ENCODE peak calls at places on chromosomes 4 and X, in six cellular contexts. H, E, Z, U, P and D are unnamed samples.

GRCh38 chrX:9147631-9148189 is 113.8 kb upstream of the FAM9B start:
- DNase-seq in P (no peak), U (peak), E (no peak), Z (no peak), H (no peak), D (no peak)

GRCh38 chr4:152896819-152897218 is 39.3 kb upstream of the FHDC1 start:
- DNase-seq in H (no peak), P (no peak), U (no peak), E (no peak), Z (no peak), D (no peak)

GRCh38 chr4:146577111-146577510 is 55.4 kb upstream of the SLC10A7 start:
- DNase-seq in U (no peak), P (peak), E (no peak), H (no peak), Z (no peak), D (no peak)

GRCh38 chrX:37910186-37910585 is 62.8 kb upstream of the DYNLT3 start:
- DNase-seq in Z (no peak), U (no peak), H (no peak), E (no peak), P (no peak), D (no peak)

GRCh38 chr4:6548882-6549230 is 26.1 kb upstream of the MAN2B2 start:
- DNase-seq in Z (no peak), U (no peak), E (no peak), H (no peak), P (no peak), D (no peak)

GRCh38 chrX:151974336-151975227 is at the start of gene GABRE:
- DNase-seq in H (no peak), E (peak), U (no peak), P (no peak), Z (peak), D (no peak)

GRCh38 chrX:41010188-41010846 is 74.9 kb upstream of the USP9X start:
- DNase-seq in E (peak), Z (peak), U (no peak), H (peak), P (peak), D (no peak)

GRCh38 chr4:65825121-65825520 is 154.8 kb upstream of the EPHA5 start:
- DNase-seq in U (no peak), P (peak), Z (no peak), E (no peak), H (no peak), D (peak)

GRCh38 chr4:13612569-13612968 is 15.0 kb downstream of the BOD1L1 start:
- DNase-seq in H (no peak), E (no peak), Z (no peak), P (no peak), U (no peak), D (no peak)

GRCh38 chr4:749771-750666 is 44.4 kb downstream of the PCGF3 start:
- DNase-seq in Z (no peak), P (peak), E (no peak), H (no peak), U (no peak), D (peak)

GRCh38 chr4:168496834-168497233 is at the start of gene PALLD:
- DNase-seq in H (no peak), U (no peak), P (no peak), Z (no peak), E (no peak), D (no peak)

GRCh38 chrX:155216179-155216939 is at the start of gene VBP1:
- DNase-seq in P (peak), Z (peak), U (peak), E (peak), H (peak), D (peak)

GRCh38 chr4:40719008-40719623 is 30.6 kb upstream of the NSUN7 start:
- DNase-seq in P (peak), Z (no peak), H (no peak), U (no peak), E (no peak), D (no peak)

GRCh38 chr4:36523182-36523581 is 241.8 kb downstream of the DTHD1 start:
- DNase-seq in P (no peak), H (no peak), U (peak), Z (no peak), E (no peak), D (no peak)

GRCh38 chr4:110635155-110635479 is 12.2 kb upstream of the PITX2 start:
- DNase-seq in P (no peak), Z (no peak), U (no peak), H (no peak), E (no peak), D (no peak)

GRCh38 chrX:106802388-106803275 is at the start of gene TBC1D8B:
- DNase-seq in U (peak), Z (peak), P (peak), E (peak), H (no peak), D (peak)

GRCh38 chrX:84634201-84634782 is 132.0 kb upstream of the HDX start:
- DNase-seq in H (no peak), Z (no peak), P (no peak), E (no peak), U (peak), D (no peak)

GRCh38 chr4:7037425-7037824 is 5.7 kb upstream of the TADA2B start:
- DNase-seq in P (no peak), U (no peak), H (no peak), E (no peak), Z (no peak), D (no peak)

GRCh38 chr4:83535520-83535944 is 376 bp upstream of the GPAT3 start:
- DNase-seq in E (peak), H (peak), P (peak), Z (no peak), U (no peak), D (no peak)

GRCh38 chr4:177393236-177393635 is 49.0 kb downstream of the AGA start:
- DNase-seq in E (no peak), P (no peak), H (no peak), Z (no peak), U (no peak), D (no peak)

GRCh38 chr4:44961001-44961755 is 234.8 kb upstream of the GNPDA2 start:
- DNase-seq in E (no peak), Z (no peak), H (no peak), U (no peak), P (no peak), D (no peak)

GRCh38 chr4:184409911-184410692 is 64.2 kb downstream of the IRF2 start:
- DNase-seq in H (peak), P (no peak), Z (no peak), U (no peak), E (no peak), D (no peak)

GRCh38 chr4:39083164-39083563 is 21.1 kb downstream of the KLHL5 start:
- DNase-seq in U (no peak), E (no peak), P (peak), H (no peak), Z (no peak), D (peak)

GRCh38 chr4:74768857-74769525 is 25.3 kb downstream of the BTC start:
- DNase-seq in H (no peak), E (no peak), U (no peak), P (peak), Z (no peak), D (peak)

GRCh38 chr4:16532240-16532990 is 306.1 kb upstream of the TAPT1 start:
- DNase-seq in P (peak), E (peak), H (no peak), U (no peak), Z (no peak), D (peak)

GRCh38 chr4:132865458-132865857 is 283.6 kb upstream of the PCDH10 start:
- DNase-seq in E (no peak), U (no peak), Z (no peak), H (no peak), P (no peak), D (no peak)

GRCh38 chrX:44872319-44872816 is 620 bp upstream of the KDM6A start:
- DNase-seq in U (no peak), Z (peak), H (no peak), P (peak), E (peak), D (no peak)

GRCh38 chr4:6362896-6363295 is 93.2 kb downstream of the WFS1 start:
- DNase-seq in U (peak), P (peak), H (no peak), E (no peak), Z (no peak), D (no peak)

GRCh38 chrX:119272882-119273806 is 37.1 kb downstream of the PGRMC1 start:
- DNase-seq in U (no peak), H (peak), Z (no peak), E (no peak), P (no peak), D (no peak)